ENCODE peak calls at places on chromosomes 7 and 10, in four cellular contexts. H is GM03348, G is NCI-H2107, F is activated T-cell treated with anti-CD3 and anti-CD28 coated beads for 24 hours. O is an unnamed sample.

GRCh38 chr10:69716711-69717560 is 84.8 kb upstream of the COL13A1 start:
- DNase-seq in H (peak), G (peak), F (peak), O (peak)

GRCh38 chr7:5629941-5630340 is 151.5 kb downstream of the RNF216 start:
- DNase-seq in H (peak), G (no peak), F (peak), O (peak)

GRCh38 chr10:100022403-100022802 is 12.7 kb upstream of the DNMBP start:
- DNase-seq in H (no peak), G (no peak), F (no peak), O (no peak)

GRCh38 chr7:155533827-155534690 is 12.3 kb downstream of the CNPY1 start:
- DNase-seq in H (peak), G (no peak), F (peak), O (no peak)

GRCh38 chr7:124765401-124766352 is at the start of gene GPR37:
- DNase-seq in H (peak), G (peak), F (peak), O (no peak)

GRCh38 chr10:3141361-3142005 is 31.1 kb downstream of the PITRM1 start:
- DNase-seq in H (no peak), G (no peak), F (no peak), O (no peak)

GRCh38 chr7:151248191-151249033 is at the start of gene SMARCD3:
- DNase-seq in H (peak), G (no peak), F (no peak), O (no peak)

GRCh38 chr7:3893151-3893788 is 592.2 kb downstream of the SDK1 start:
- DNase-seq in H (no peak), G (no peak), F (no peak), O (no peak)

GRCh38 chr7:158820656-158821055 is 8.7 kb downstream of the ESYT2 start:
- DNase-seq in H (no peak), G (no peak), F (no peak), O (no peak)

GRCh38 chr7:14854471-14854870 is 48.1 kb downstream of the DGKB start:
- DNase-seq in H (no peak), G (no peak), F (no peak), O (no peak)

GRCh38 chr10:49191349-49191748 is 3.2 kb upstream of the TMEM273 start:
- DNase-seq in H (no peak), G (no peak), F (no peak), O (no peak)

GRCh38 chr10:61902448-61903183 is 1.1 kb downstream of the ARID5B start:
- DNase-seq in H (peak), G (no peak), F (peak), O (peak)

GRCh38 chr7:33472348-33473025 is 343.1 kb downstream of the BBS9 start:
- DNase-seq in H (no peak), G (no peak), F (no peak), O (no peak)

GRCh38 chr7:84187813-84188212 is 6.8 kb downstream of the SEMA3A start:
- DNase-seq in H (no peak), G (no peak), F (no peak), O (no peak)

GRCh38 chr10:32055478-32056135 is 618 bp downstream of the KIF5B start:
- DNase-seq in H (peak), G (peak), F (peak), O (peak)

GRCh38 chr10:114674321-114674720 is 16.2 kb upstream of the ABLIM1 start:
- DNase-seq in H (no peak), G (no peak), F (no peak), O (no peak)

GRCh38 chr7:81267508-81267907 is 348.7 kb upstream of the SEMA3C start:
- DNase-seq in H (peak), G (no peak), F (no peak), O (no peak)

GRCh38 chr7:101125989-101126650 is 784 bp upstream of the SERPINE1 start:
- DNase-seq in H (peak), G (no peak), F (no peak), O (no peak)